ENCODE peak calls at places on chromosomes 5 and 9, in four cellular contexts. One of them, this sample, is unnamed.

GRCh38 chr9:76369583-76369982 is 24.6 kb downstream of the RFK start:
- DNase-seq in IMR-90: peak
- DNase-seq in neuronal stem cell: no peak
- DNase-seq in mesendoderm: peak
- DNase-seq in this sample: peak

GRCh38 chr5:74336286-74336685 is 304.2 kb downstream of the ENC1 start:
- DNase-seq in IMR-90: no peak
- DNase-seq in neuronal stem cell: no peak
- DNase-seq in mesendoderm: no peak
- DNase-seq in this sample: no peak

GRCh38 chr9:35760651-35761050 is 6.6 kb upstream of the MSMP start:
- DNase-seq in IMR-90: peak
- DNase-seq in neuronal stem cell: no peak
- DNase-seq in mesendoderm: no peak
- DNase-seq in this sample: no peak

GRCh38 chr5:154755361-154756202 is at the start of gene LARP1:
- DNase-seq in IMR-90: peak
- DNase-seq in neuronal stem cell: peak
- DNase-seq in mesendoderm: peak
- DNase-seq in this sample: no peak

GRCh38 chr9:93303806-93304573 is 120.1 kb downstream of the WNK2 start:
- DNase-seq in IMR-90: no peak
- DNase-seq in neuronal stem cell: no peak
- DNase-seq in mesendoderm: no peak
- DNase-seq in this sample: no peak

GRCh38 chr5:33143405-33144123 is 297.2 kb upstream of the TARS1 start:
- DNase-seq in IMR-90: no peak
- DNase-seq in neuronal stem cell: no peak
- DNase-seq in mesendoderm: no peak
- DNase-seq in this sample: no peak

GRCh38 chr5:176743828-176744583 is 66.4 kb upstream of the UNC5A start:
- DNase-seq in IMR-90: no peak
- DNase-seq in neuronal stem cell: no peak
- DNase-seq in mesendoderm: no peak
- DNase-seq in this sample: no peak

GRCh38 chr9:132977626-132978450 is 656 bp upstream of the GFI1B start:
- DNase-seq in IMR-90: peak
- DNase-seq in neuronal stem cell: peak
- DNase-seq in mesendoderm: peak
- DNase-seq in this sample: peak

GRCh38 chr9:99222416-99223280 is 566 bp downstream of the SEC61B start:
- DNase-seq in IMR-90: peak
- DNase-seq in neuronal stem cell: no peak
- DNase-seq in mesendoderm: peak
- DNase-seq in this sample: no peak
- H2BK120ac ChIP-seq in IMR-90: no peak
- H2BK120ac ChIP-seq in neuronal stem cell: no peak
- H2BK120ac ChIP-seq in mesendoderm: no peak
- H2BK120ac ChIP-seq in this sample: peak

GRCh38 chr5:170746952-170747340 is 36.6 kb upstream of the GABRP start:
- DNase-seq in IMR-90: no peak
- DNase-seq in neuronal stem cell: no peak
- DNase-seq in mesendoderm: no peak
- DNase-seq in this sample: no peak
- H2BK120ac ChIP-seq in IMR-90: no peak
- H2BK120ac ChIP-seq in neuronal stem cell: no peak
- H2BK120ac ChIP-seq in mesendoderm: no peak
- H2BK120ac ChIP-seq in this sample: no peak

GRCh38 chr5:114360816-114361723 is 800 bp upstream of the KCNN2 start:
- DNase-seq in IMR-90: peak
- DNase-seq in neuronal stem cell: peak
- DNase-seq in mesendoderm: peak
- DNase-seq in this sample: peak
- H2BK120ac ChIP-seq in IMR-90: no peak
- H2BK120ac ChIP-seq in neuronal stem cell: peak
- H2BK120ac ChIP-seq in mesendoderm: no peak
- H2BK120ac ChIP-seq in this sample: no peak

GRCh38 chr9:99878651-99879050 is 27.8 kb upstream of the STX17 start:
- DNase-seq in IMR-90: peak
- DNase-seq in neuronal stem cell: no peak
- DNase-seq in mesendoderm: no peak
- DNase-seq in this sample: no peak
- H2BK120ac ChIP-seq in IMR-90: no peak
- H2BK120ac ChIP-seq in neuronal stem cell: no peak
- H2BK120ac ChIP-seq in mesendoderm: no peak
- H2BK120ac ChIP-seq in this sample: no peak

GRCh38 chr5:139760066-139761056 is 35.2 kb upstream of the PSD2 start:
- DNase-seq in IMR-90: peak
- DNase-seq in neuronal stem cell: no peak
- DNase-seq in mesendoderm: no peak
- DNase-seq in this sample: no peak

GRCh38 chr5:139759219-139759721 is 36.3 kb upstream of the PSD2 start:
- DNase-seq in IMR-90: no peak
- DNase-seq in neuronal stem cell: no peak
- DNase-seq in mesendoderm: no peak
- DNase-seq in this sample: no peak

GRCh38 chr5:139757727-139758509 is 37.7 kb upstream of the PSD2 start:
- DNase-seq in IMR-90: no peak
- DNase-seq in neuronal stem cell: no peak
- DNase-seq in mesendoderm: no peak
- DNase-seq in this sample: no peak

GRCh38 chr5:139761057-139761450 is 34.6 kb upstream of the PSD2 start:
- DNase-seq in IMR-90: no peak
- DNase-seq in neuronal stem cell: no peak
- DNase-seq in mesendoderm: no peak
- DNase-seq in this sample: no peak

GRCh38 chr5:139758510-139759036 is 37.0 kb upstream of the PSD2 start:
- DNase-seq in IMR-90: no peak
- DNase-seq in neuronal stem cell: no peak
- DNase-seq in mesendoderm: no peak
- DNase-seq in this sample: no peak
- H2BK120ac ChIP-seq in IMR-90: no peak
- H2BK120ac ChIP-seq in neuronal stem cell: no peak
- H2BK120ac ChIP-seq in mesendoderm: no peak
- H2BK120ac ChIP-seq in this sample: no peak

GRCh38 chr9:125262217-125262991 is 778 bp downstream of the GAPVD1 start:
- DNase-seq in IMR-90: no peak
- DNase-seq in neuronal stem cell: no peak
- DNase-seq in mesendoderm: no peak
- DNase-seq in this sample: no peak
- H2BK120ac ChIP-seq in IMR-90: peak
- H2BK120ac ChIP-seq in neuronal stem cell: no peak
- H2BK120ac ChIP-seq in mesendoderm: no peak
- H2BK120ac ChIP-seq in this sample: no peak

This sample was measured in mesenchymal stem cell.